ENCODE peak calls at places on chromosomes 7 and 10, in nine cellular contexts. One of them, this sample, is unnamed.
A peak's percentile ranks its signal among the peaks of the same experiment; 100 is the strongest.

GRCh38 chr7:44051611-44052220 is 7.2 kb downstream of the DBNL start:
- DNase-seq in NCI-H2227 treated with DMSO at 0.1 percent for 48 hours: no peak
- DNase-seq in activated T-cell treated with anti-CD3 and anti-CD28 coated beads, Interleukin-2, amount 50 U/mL, for 24 hours: peak; percentile 21
- DNase-seq in Right ventricle myocardium inferior: no peak
- DNase-seq in LoVo: no peak
- DNase-seq in ELR: no peak
- DNase-seq in C1 segment of cervical spinal cord: no peak
- DNase-seq in WERI-Rb-1: no peak
- DNase-seq in lung microvascular endothelial cell: no peak
- DNase-seq in this sample: no peak

GRCh38 chr7:42605800-42606199 is 306.1 kb downstream of the C7orf25 start:
- DNase-seq in NCI-H2227 treated with DMSO at 0.1 percent for 48 hours: no peak
- DNase-seq in activated T-cell treated with anti-CD3 and anti-CD28 coated beads, Interleukin-2, amount 50 U/mL, for 24 hours: no peak
- DNase-seq in Right ventricle myocardium inferior: no peak
- DNase-seq in LoVo: no peak
- DNase-seq in ELR: peak; percentile 23
- DNase-seq in C1 segment of cervical spinal cord: no peak
- DNase-seq in WERI-Rb-1: no peak
- DNase-seq in lung microvascular endothelial cell: no peak
- DNase-seq in this sample: peak; percentile 2

GRCh38 chr7:138875794-138876193 is 77.8 kb upstream of the ATP6V0A4 start:
- DNase-seq in NCI-H2227 treated with DMSO at 0.1 percent for 48 hours: no peak
- DNase-seq in activated T-cell treated with anti-CD3 and anti-CD28 coated beads, Interleukin-2, amount 50 U/mL, for 24 hours: peak; percentile 63
- DNase-seq in Right ventricle myocardium inferior: no peak
- DNase-seq in LoVo: peak; percentile 35
- DNase-seq in ELR: peak; percentile 96
- DNase-seq in C1 segment of cervical spinal cord: no peak
- DNase-seq in WERI-Rb-1: no peak
- DNase-seq in lung microvascular endothelial cell: no peak
- DNase-seq in this sample: peak; percentile 67

GRCh38 chr10:115939101-115939815 is 333.7 kb downstream of the GFRA1 start:
- DNase-seq in NCI-H2227 treated with DMSO at 0.1 percent for 48 hours: no peak
- DNase-seq in activated T-cell treated with anti-CD3 and anti-CD28 coated beads, Interleukin-2, amount 50 U/mL, for 24 hours: no peak
- DNase-seq in Right ventricle myocardium inferior: no peak
- DNase-seq in LoVo: no peak
- DNase-seq in ELR: no peak
- DNase-seq in C1 segment of cervical spinal cord: no peak
- DNase-seq in WERI-Rb-1: no peak
- DNase-seq in lung microvascular endothelial cell: peak; percentile 10
- DNase-seq in this sample: no peak

GRCh38 chr10:15884447-15884846 is 24.1 kb upstream of the MINDY3 start:
- DNase-seq in NCI-H2227 treated with DMSO at 0.1 percent for 48 hours: no peak
- DNase-seq in activated T-cell treated with anti-CD3 and anti-CD28 coated beads, Interleukin-2, amount 50 U/mL, for 24 hours: no peak
- DNase-seq in Right ventricle myocardium inferior: no peak
- DNase-seq in LoVo: no peak
- DNase-seq in ELR: no peak
- DNase-seq in C1 segment of cervical spinal cord: no peak
- DNase-seq in WERI-Rb-1: no peak
- DNase-seq in lung microvascular endothelial cell: no peak
- DNase-seq in this sample: no peak

GRCh38 chr7:51077951-51078350 is 238.7 kb downstream of the COBL start:
- DNase-seq in NCI-H2227 treated with DMSO at 0.1 percent for 48 hours: no peak
- DNase-seq in activated T-cell treated with anti-CD3 and anti-CD28 coated beads, Interleukin-2, amount 50 U/mL, for 24 hours: no peak
- DNase-seq in Right ventricle myocardium inferior: no peak
- DNase-seq in LoVo: no peak
- DNase-seq in ELR: no peak
- DNase-seq in C1 segment of cervical spinal cord: no peak
- DNase-seq in WERI-Rb-1: no peak
- DNase-seq in lung microvascular endothelial cell: no peak
- DNase-seq in this sample: no peak

GRCh38 chr7:45979275-45980180 is 58.5 kb upstream of the IGFBP3 start:
- DNase-seq in NCI-H2227 treated with DMSO at 0.1 percent for 48 hours: no peak
- DNase-seq in activated T-cell treated with anti-CD3 and anti-CD28 coated beads, Interleukin-2, amount 50 U/mL, for 24 hours: no peak
- DNase-seq in Right ventricle myocardium inferior: no peak
- DNase-seq in LoVo: no peak
- DNase-seq in ELR: no peak
- DNase-seq in C1 segment of cervical spinal cord: no peak
- DNase-seq in WERI-Rb-1: no peak
- DNase-seq in lung microvascular endothelial cell: no peak
- DNase-seq in this sample: no peak

GRCh38 chr10:76255241-76255640 is 823.8 kb downstream of the LRMDA start:
- DNase-seq in NCI-H2227 treated with DMSO at 0.1 percent for 48 hours: no peak
- DNase-seq in activated T-cell treated with anti-CD3 and anti-CD28 coated beads, Interleukin-2, amount 50 U/mL, for 24 hours: no peak
- DNase-seq in Right ventricle myocardium inferior: no peak
- DNase-seq in LoVo: no peak
- DNase-seq in ELR: no peak
- DNase-seq in C1 segment of cervical spinal cord: no peak
- DNase-seq in WERI-Rb-1: no peak
- DNase-seq in lung microvascular endothelial cell: no peak
- DNase-seq in this sample: no peak

GRCh38 chr7:38321515-38321944 is 48.1 kb upstream of the TARP start:
- DNase-seq in NCI-H2227 treated with DMSO at 0.1 percent for 48 hours: no peak
- DNase-seq in activated T-cell treated with anti-CD3 and anti-CD28 coated beads, Interleukin-2, amount 50 U/mL, for 24 hours: no peak
- DNase-seq in Right ventricle myocardium inferior: no peak
- DNase-seq in LoVo: no peak
- DNase-seq in ELR: peak; percentile 57
- DNase-seq in C1 segment of cervical spinal cord: no peak
- DNase-seq in WERI-Rb-1: no peak
- DNase-seq in lung microvascular endothelial cell: no peak
- DNase-seq in this sample: no peak

GRCh38 chr7:101595246-101595645 is 33.9 kb downstream of the MYL10 start:
- DNase-seq in NCI-H2227 treated with DMSO at 0.1 percent for 48 hours: no peak
- DNase-seq in activated T-cell treated with anti-CD3 and anti-CD28 coated beads, Interleukin-2, amount 50 U/mL, for 24 hours: no peak
- DNase-seq in Right ventricle myocardium inferior: no peak
- DNase-seq in LoVo: no peak
- DNase-seq in ELR: no peak
- DNase-seq in C1 segment of cervical spinal cord: no peak
- DNase-seq in WERI-Rb-1: no peak
- DNase-seq in lung microvascular endothelial cell: no peak
- DNase-seq in this sample: no peak

GRCh38 chr7:3578399-3578798 is 277.3 kb downstream of the SDK1 start:
- DNase-seq in NCI-H2227 treated with DMSO at 0.1 percent for 48 hours: no peak
- DNase-seq in activated T-cell treated with anti-CD3 and anti-CD28 coated beads, Interleukin-2, amount 50 U/mL, for 24 hours: no peak
- DNase-seq in Right ventricle myocardium inferior: no peak
- DNase-seq in LoVo: no peak
- DNase-seq in ELR: no peak
- DNase-seq in C1 segment of cervical spinal cord: no peak
- DNase-seq in WERI-Rb-1: no peak
- DNase-seq in lung microvascular endothelial cell: no peak
- DNase-seq in this sample: no peak

GRCh38 chr10:43045246-43045621 is 31.6 kb upstream of the RET start:
- DNase-seq in NCI-H2227 treated with DMSO at 0.1 percent for 48 hours: no peak
- DNase-seq in activated T-cell treated with anti-CD3 and anti-CD28 coated beads, Interleukin-2, amount 50 U/mL, for 24 hours: peak; percentile 11
- DNase-seq in Right ventricle myocardium inferior: no peak
- DNase-seq in LoVo: no peak
- DNase-seq in ELR: no peak
- DNase-seq in C1 segment of cervical spinal cord: no peak
- DNase-seq in WERI-Rb-1: no peak
- DNase-seq in lung microvascular endothelial cell: no peak
- DNase-seq in this sample: no peak

GRCh38 chr7:135441791-135442190 is 68.1 kb downstream of the CNOT4 start:
- DNase-seq in NCI-H2227 treated with DMSO at 0.1 percent for 48 hours: no peak
- DNase-seq in activated T-cell treated with anti-CD3 and anti-CD28 coated beads, Interleukin-2, amount 50 U/mL, for 24 hours: no peak
- DNase-seq in Right ventricle myocardium inferior: no peak
- DNase-seq in LoVo: peak; percentile 51
- DNase-seq in ELR: peak; percentile 50
- DNase-seq in C1 segment of cervical spinal cord: no peak
- DNase-seq in WERI-Rb-1: no peak
- DNase-seq in lung microvascular endothelial cell: peak; percentile 21
- DNase-seq in this sample: no peak

GRCh38 chr7:85186083-85186520 is 754 bp downstream of the SEMA3D start:
- DNase-seq in NCI-H2227 treated with DMSO at 0.1 percent for 48 hours: no peak
- DNase-seq in activated T-cell treated with anti-CD3 and anti-CD28 coated beads, Interleukin-2, amount 50 U/mL, for 24 hours: no peak
- DNase-seq in Right ventricle myocardium inferior: peak; percentile 48
- DNase-seq in LoVo: no peak
- DNase-seq in ELR: peak; percentile 75
- DNase-seq in C1 segment of cervical spinal cord: no peak
- DNase-seq in WERI-Rb-1: peak; percentile 39
- DNase-seq in lung microvascular endothelial cell: peak; percentile 39
- DNase-seq in this sample: no peak

GRCh38 chr7:130903358-130903974 is 169.5 kb upstream of the KLF14 start:
- DNase-seq in NCI-H2227 treated with DMSO at 0.1 percent for 48 hours: no peak
- DNase-seq in activated T-cell treated with anti-CD3 and anti-CD28 coated beads, Interleukin-2, amount 50 U/mL, for 24 hours: no peak
- DNase-seq in Right ventricle myocardium inferior: no peak
- DNase-seq in LoVo: peak; percentile 67
- DNase-seq in ELR: peak; percentile 92
- DNase-seq in C1 segment of cervical spinal cord: no peak
- DNase-seq in WERI-Rb-1: no peak
- DNase-seq in lung microvascular endothelial cell: peak; percentile 95
- DNase-seq in this sample: peak; percentile 85

GRCh38 chr10:112225771-112226438 is 42.3 kb upstream of the GPAM start:
- DNase-seq in NCI-H2227 treated with DMSO at 0.1 percent for 48 hours: no peak
- DNase-seq in activated T-cell treated with anti-CD3 and anti-CD28 coated beads, Interleukin-2, amount 50 U/mL, for 24 hours: no peak
- DNase-seq in Right ventricle myocardium inferior: no peak
- DNase-seq in LoVo: no peak
- DNase-seq in ELR: no peak
- DNase-seq in C1 segment of cervical spinal cord: no peak
- DNase-seq in WERI-Rb-1: no peak
- DNase-seq in lung microvascular endothelial cell: no peak
- DNase-seq in this sample: no peak

GRCh38 chr10:44811072-44811471 is 100.1 kb upstream of the TMEM72 start:
- DNase-seq in NCI-H2227 treated with DMSO at 0.1 percent for 48 hours: no peak
- DNase-seq in activated T-cell treated with anti-CD3 and anti-CD28 coated beads, Interleukin-2, amount 50 U/mL, for 24 hours: no peak
- DNase-seq in Right ventricle myocardium inferior: no peak
- DNase-seq in LoVo: no peak
- DNase-seq in ELR: no peak
- DNase-seq in C1 segment of cervical spinal cord: no peak
- DNase-seq in WERI-Rb-1: no peak
- DNase-seq in lung microvascular endothelial cell: peak; percentile 50
- DNase-seq in this sample: no peak

GRCh38 chr10:13719411-13719810 is 132.6 kb downstream of the PRPF18 start:
- DNase-seq in NCI-H2227 treated with DMSO at 0.1 percent for 48 hours: no peak
- DNase-seq in activated T-cell treated with anti-CD3 and anti-CD28 coated beads, Interleukin-2, amount 50 U/mL, for 24 hours: no peak
- DNase-seq in Right ventricle myocardium inferior: no peak
- DNase-seq in LoVo: no peak
- DNase-seq in ELR: no peak
- DNase-seq in C1 segment of cervical spinal cord: no peak
- DNase-seq in WERI-Rb-1: no peak
- DNase-seq in lung microvascular endothelial cell: no peak
- DNase-seq in this sample: no peak

GRCh38 chr10:5540886-5541285 is 16.1 kb downstream of the CALML3 start:
- DNase-seq in NCI-H2227 treated with DMSO at 0.1 percent for 48 hours: no peak
- DNase-seq in activated T-cell treated with anti-CD3 and anti-CD28 coated beads, Interleukin-2, amount 50 U/mL, for 24 hours: peak; percentile 11
- DNase-seq in Right ventricle myocardium inferior: no peak
- DNase-seq in LoVo: no peak
- DNase-seq in ELR: no peak
- DNase-seq in C1 segment of cervical spinal cord: no peak
- DNase-seq in WERI-Rb-1: no peak
- DNase-seq in lung microvascular endothelial cell: no peak
- DNase-seq in this sample: no peak

GRCh38 chr10:93757766-93758509 is at the start of gene LGI1:
- DNase-seq in NCI-H2227 treated with DMSO at 0.1 percent for 48 hours: peak; percentile 35
- DNase-seq in activated T-cell treated with anti-CD3 and anti-CD28 coated beads, Interleukin-2, amount 50 U/mL, for 24 hours: no peak
- DNase-seq in Right ventricle myocardium inferior: no peak
- DNase-seq in LoVo: no peak
- DNase-seq in ELR: no peak
- DNase-seq in C1 segment of cervical spinal cord: no peak
- DNase-seq in WERI-Rb-1: no peak
- DNase-seq in lung microvascular endothelial cell: no peak
- DNase-seq in this sample: peak; percentile 15

GRCh38 chr7:44470628-44471245 is 19.7 kb downstream of the NUDCD3 start:
- DNase-seq in NCI-H2227 treated with DMSO at 0.1 percent for 48 hours: no peak
- DNase-seq in activated T-cell treated with anti-CD3 and anti-CD28 coated beads, Interleukin-2, amount 50 U/mL, for 24 hours: no peak
- DNase-seq in Right ventricle myocardium inferior: no peak
- DNase-seq in LoVo: no peak
- DNase-seq in ELR: no peak
- DNase-seq in C1 segment of cervical spinal cord: no peak
- DNase-seq in WERI-Rb-1: no peak
- DNase-seq in lung microvascular endothelial cell: no peak
- DNase-seq in this sample: no peak

GRCh38 chr7:155959894-155960293 is 147.6 kb upstream of the SHH start:
- DNase-seq in NCI-H2227 treated with DMSO at 0.1 percent for 48 hours: no peak
- DNase-seq in activated T-cell treated with anti-CD3 and anti-CD28 coated beads, Interleukin-2, amount 50 U/mL, for 24 hours: no peak
- DNase-seq in Right ventricle myocardium inferior: no peak
- DNase-seq in LoVo: peak; percentile 96
- DNase-seq in ELR: no peak
- DNase-seq in C1 segment of cervical spinal cord: no peak
- DNase-seq in WERI-Rb-1: no peak
- DNase-seq in lung microvascular endothelial cell: no peak
- DNase-seq in this sample: peak; percentile 17

GRCh38 chr10:126104767-126105166 is 208.4 kb downstream of the FANK1 start:
- DNase-seq in NCI-H2227 treated with DMSO at 0.1 percent for 48 hours: no peak
- DNase-seq in activated T-cell treated with anti-CD3 and anti-CD28 coated beads, Interleukin-2, amount 50 U/mL, for 24 hours: no peak
- DNase-seq in Right ventricle myocardium inferior: peak; percentile 74
- DNase-seq in LoVo: no peak
- DNase-seq in ELR: no peak
- DNase-seq in C1 segment of cervical spinal cord: no peak
- DNase-seq in WERI-Rb-1: no peak
- DNase-seq in lung microvascular endothelial cell: no peak
- DNase-seq in this sample: no peak

GRCh38 chr7:138945169-138945568 is 36.0 kb downstream of the KIAA1549 start:
- DNase-seq in NCI-H2227 treated with DMSO at 0.1 percent for 48 hours: peak; percentile 49
- DNase-seq in activated T-cell treated with anti-CD3 and anti-CD28 coated beads, Interleukin-2, amount 50 U/mL, for 24 hours: no peak
- DNase-seq in Right ventricle myocardium inferior: no peak
- DNase-seq in LoVo: no peak
- DNase-seq in ELR: no peak
- DNase-seq in C1 segment of cervical spinal cord: no peak
- DNase-seq in WERI-Rb-1: peak; percentile 43
- DNase-seq in lung microvascular endothelial cell: no peak
- DNase-seq in this sample: no peak

GRCh38 chr7:34497153-34497777 is 160.8 kb upstream of the NPSR1 start:
- DNase-seq in NCI-H2227 treated with DMSO at 0.1 percent for 48 hours: no peak
- DNase-seq in activated T-cell treated with anti-CD3 and anti-CD28 coated beads, Interleukin-2, amount 50 U/mL, for 24 hours: no peak
- DNase-seq in Right ventricle myocardium inferior: no peak
- DNase-seq in LoVo: no peak
- DNase-seq in ELR: peak; percentile 35
- DNase-seq in C1 segment of cervical spinal cord: no peak
- DNase-seq in WERI-Rb-1: peak; percentile 22
- DNase-seq in lung microvascular endothelial cell: no peak
- DNase-seq in this sample: no peak

GRCh38 chr10:74058658-74059057 is 60.7 kb downstream of the VCL start:
- DNase-seq in NCI-H2227 treated with DMSO at 0.1 percent for 48 hours: peak; percentile 32
- DNase-seq in activated T-cell treated with anti-CD3 and anti-CD28 coated beads, Interleukin-2, amount 50 U/mL, for 24 hours: no peak
- DNase-seq in Right ventricle myocardium inferior: no peak
- DNase-seq in LoVo: no peak
- DNase-seq in ELR: no peak
- DNase-seq in C1 segment of cervical spinal cord: no peak
- DNase-seq in WERI-Rb-1: peak; percentile 27
- DNase-seq in lung microvascular endothelial cell: peak; percentile 36
- DNase-seq in this sample: no peak

GRCh38 chr10:43970747-43971146 is 322.1 kb upstream of the ZNF32 start:
- DNase-seq in NCI-H2227 treated with DMSO at 0.1 percent for 48 hours: no peak
- DNase-seq in activated T-cell treated with anti-CD3 and anti-CD28 coated beads, Interleukin-2, amount 50 U/mL, for 24 hours: no peak
- DNase-seq in Right ventricle myocardium inferior: no peak
- DNase-seq in LoVo: no peak
- DNase-seq in ELR: no peak
- DNase-seq in C1 segment of cervical spinal cord: no peak
- DNase-seq in WERI-Rb-1: no peak
- DNase-seq in lung microvascular endothelial cell: peak; percentile 85
- DNase-seq in this sample: no peak

GRCh38 chr10:67883710-67884312 is 645 bp upstream of the SIRT1 start:
- DNase-seq in NCI-H2227 treated with DMSO at 0.1 percent for 48 hours: no peak
- DNase-seq in activated T-cell treated with anti-CD3 and anti-CD28 coated beads, Interleukin-2, amount 50 U/mL, for 24 hours: no peak
- DNase-seq in Right ventricle myocardium inferior: no peak
- DNase-seq in LoVo: no peak
- DNase-seq in ELR: no peak
- DNase-seq in C1 segment of cervical spinal cord: no peak
- DNase-seq in WERI-Rb-1: no peak
- DNase-seq in lung microvascular endothelial cell: no peak
- DNase-seq in this sample: no peak

GRCh38 chr10:120689766-120690539 is 161.2 kb upstream of the WDR11 start:
- DNase-seq in NCI-H2227 treated with DMSO at 0.1 percent for 48 hours: no peak
- DNase-seq in activated T-cell treated with anti-CD3 and anti-CD28 coated beads, Interleukin-2, amount 50 U/mL, for 24 hours: no peak
- DNase-seq in Right ventricle myocardium inferior: no peak
- DNase-seq in LoVo: no peak
- DNase-seq in ELR: no peak
- DNase-seq in C1 segment of cervical spinal cord: peak; percentile 5
- DNase-seq in WERI-Rb-1: no peak
- DNase-seq in lung microvascular endothelial cell: no peak
- DNase-seq in this sample: no peak

GRCh38 chr10:124719213-124719851 is 24.8 kb downstream of the FAM53B start:
- DNase-seq in NCI-H2227 treated with DMSO at 0.1 percent for 48 hours: no peak
- DNase-seq in activated T-cell treated with anti-CD3 and anti-CD28 coated beads, Interleukin-2, amount 50 U/mL, for 24 hours: peak; percentile 66
- DNase-seq in Right ventricle myocardium inferior: peak; percentile 70
- DNase-seq in LoVo: peak; percentile 81
- DNase-seq in ELR: peak; percentile 52
- DNase-seq in C1 segment of cervical spinal cord: peak; percentile 82
- DNase-seq in WERI-Rb-1: peak; percentile 25
- DNase-seq in lung microvascular endothelial cell: peak; percentile 90
- DNase-seq in this sample: peak; percentile 45